ENCODE peak calls at places on chromosome 9, in ten cellular contexts. E is NCI-H1105, B is left lung, G is ELR, T is NCI-H2029 treated with DMSO at 0.1 percent for 48 hours, D is GM23248, O is mammary epithelial cell, N is transverse colon, Q is heart right ventricle, K is ACHN. H is an unnamed sample.

GRCh38 chr9:33840381-33840780 is 23.4 kb downstream of the UBE2R2 start:
- DNase-seq in G (no peak), B (no peak), E (no peak), K (no peak), Q (no peak), O (no peak), T (no peak), N (no peak), D (peak; percentile 49), H (no peak)

GRCh38 chr9:31733166-31733565 is 651.3 kb upstream of the ACO1 start:
- DNase-seq in E (no peak), B (no peak), N (no peak), D (no peak), Q (no peak), G (no peak), K (no peak), O (peak; percentile 71), T (no peak), H (no peak)

GRCh38 chr9:97703437-97704326 is 6.5 kb upstream of the XPA start:
- DNase-seq in G (peak; percentile 93), N (no peak), D (peak; percentile 95), K (peak; percentile 87), B (no peak), T (no peak), Q (no peak), E (no peak), O (peak; percentile 94), H (peak; percentile 72)

GRCh38 chr9:95126739-95127138 is 190.8 kb downstream of the FANCC start:
- DNase-seq in D (no peak), E (no peak), B (no peak), T (no peak), O (no peak), N (no peak), K (no peak), Q (no peak), G (no peak), H (no peak)

GRCh38 chr9:76756273-76756650 is 8.0 kb upstream of the PCA3 start:
- DNase-seq in O (peak; percentile 6), K (peak; percentile 6), Q (peak; percentile 20), T (peak; percentile 58), B (no peak), E (peak; percentile 70), N (peak; percentile 31), G (peak; percentile 35), D (peak; percentile 68), H (peak; percentile 44)

GRCh38 chr9:15696979-15697378 is 144.1 kb downstream of the CCDC171 start:
- DNase-seq in E (no peak), T (peak; percentile 18), Q (no peak), O (no peak), G (peak; percentile 28), K (no peak), D (peak; percentile 28), B (no peak), N (no peak), H (peak; percentile 29)

GRCh38 chr9:77848897-77849296 is 182.7 kb downstream of the GNAQ start:
- DNase-seq in D (peak; percentile 96), G (peak; percentile 90), K (peak; percentile 70), E (no peak), N (peak; percentile 36), Q (peak; percentile 23), T (no peak), O (peak; percentile 78), B (no peak), H (peak; percentile 77)

GRCh38 chr9:135244751-135245221 is 157.3 kb downstream of the OLFM1 start:
- DNase-seq in K (no peak), G (no peak), O (no peak), B (peak; percentile 76), Q (peak; percentile 41), E (peak; percentile 64), N (no peak), D (no peak), T (no peak), H (no peak)

GRCh38 chr9:121269030-121269887 is 1.3 kb downstream of the GSN start:
- DNase-seq in G (peak; percentile 51), B (no peak), K (no peak), O (peak; percentile 52), Q (no peak), D (peak; percentile 61), T (no peak), E (no peak), N (peak; percentile 72), H (peak; percentile 77)

GRCh38 chr9:98917691-98918487 is 25.8 kb upstream of the COL15A1 start:
- DNase-seq in T (no peak), D (no peak), B (no peak), G (no peak), K (no peak), E (no peak), N (no peak), Q (no peak), O (no peak), H (no peak)

GRCh38 chr9:127612993-127613954 is 1.2 kb downstream of the STXBP1 start:
- DNase-seq in K (peak; percentile 65), G (peak; percentile 87), D (peak; percentile 87), Q (peak; percentile 83), O (peak; percentile 84), T (no peak), B (peak; percentile 87), N (peak; percentile 54), E (peak; percentile 22), H (peak; percentile 79)

GRCh38 chr9:98796364-98797101 is at the start of gene ANKS6:
- DNase-seq in Q (peak; percentile 89), K (peak; percentile 79), T (no peak), E (peak; percentile 39), D (peak; percentile 90), O (peak; percentile 58), G (peak; percentile 85), B (peak; percentile 94), N (peak; percentile 89), H (peak; percentile 71)

GRCh38 chr9:137828527-137829259 is 48.9 kb upstream of the CACNA1B start:
- DNase-seq in T (no peak), Q (no peak), O (no peak), E (no peak), B (no peak), D (peak; percentile 37), K (peak; percentile 23), G (peak; percentile 17), N (no peak), H (peak; percentile 20)

GRCh38 chr9:72382405-72382804 is 17.4 kb upstream of the ZFAND5 start:
- DNase-seq in D (peak; percentile 52), B (no peak), O (no peak), N (no peak), K (no peak), Q (no peak), T (no peak), G (peak; percentile 44), E (no peak), H (no peak)

GRCh38 chr9:121916008-121916407 is 177.1 kb downstream of the TTLL11 start:
- DNase-seq in K (no peak), Q (no peak), T (no peak), N (no peak), B (no peak), G (peak; percentile 60), O (peak; percentile 33), E (no peak), D (peak; percentile 46), H (no peak)

GRCh38 chr9:121636411-121636865 is 15.0 kb upstream of the DAB2IP start:
- DNase-seq in B (peak; percentile 54), K (no peak), G (no peak), N (no peak), Q (no peak), E (no peak), T (no peak), D (peak; percentile 68), O (peak; percentile 84), H (no peak)

GRCh38 chr9:133787749-133788015 is 49.5 kb upstream of the SARDH start:
- DNase-seq in O (peak; percentile 8), Q (peak; percentile 30), N (peak; percentile 77), K (peak; percentile 2), B (peak; percentile 79), E (no peak), D (peak; percentile 15), G (peak; percentile 25), T (no peak), H (no peak)

GRCh38 chr9:117782931-117783788 is 79.0 kb downstream of the TLR4 start:
- DNase-seq in K (peak; percentile 66), Q (peak; percentile 52), T (peak; percentile 83), O (peak; percentile 71), D (peak; percentile 89), N (peak; percentile 77), E (peak; percentile 37), G (peak; percentile 32), B (peak; percentile 73), H (peak; percentile 66)

GRCh38 chr9:95927288-95928004 is 52.0 kb downstream of the ERCC6L2 start:
- DNase-seq in G (no peak), T (no peak), K (no peak), Q (no peak), D (no peak), N (no peak), E (no peak), B (no peak), O (no peak), H (no peak)

GRCh38 chr9:128162215-128163026 is 2.4 kb downstream of the BBLN start:
- DNase-seq in O (no peak), E (no peak), G (peak; percentile 29), D (peak; percentile 71), T (no peak), N (no peak), K (peak; percentile 60), B (no peak), Q (peak; percentile 70), H (peak; percentile 47)

GRCh38 chr9:112731971-112732370 is 14.1 kb upstream of the INIP start:
- DNase-seq in O (no peak), K (no peak), E (no peak), G (no peak), T (no peak), Q (no peak), N (peak; percentile 60), B (no peak), D (no peak), H (no peak)

GRCh38 chr9:126173401-126173800 is 153.2 kb upstream of the MVB12B start:
- DNase-seq in O (no peak), Q (no peak), D (no peak), G (no peak), N (no peak), T (no peak), K (no peak), E (no peak), B (peak; percentile 41), H (no peak)

GRCh38 chr9:129606161-129607025 is 14.5 kb downstream of the C9orf50 start:
- DNase-seq in N (no peak), O (no peak), B (no peak), D (no peak), K (no peak), Q (no peak), E (no peak), G (no peak), T (no peak), H (no peak)

GRCh38 chr9:28624771-28625170 is 1051.5 kb upstream of the C9orf72 start:
- DNase-seq in T (no peak), G (no peak), O (no peak), K (no peak), D (no peak), E (no peak), Q (no peak), N (no peak), B (no peak), H (peak; percentile 5)

GRCh38 chr9:125965421-125965820 is 218.2 kb downstream of the PBX3 start:
- DNase-seq in O (no peak), E (no peak), K (no peak), N (no peak), D (no peak), B (no peak), G (no peak), T (no peak), Q (no peak), H (no peak)

GRCh38 chr9:81193362-81194339 is 495.7 kb downstream of the TLE1 start:
- DNase-seq in E (peak; percentile 70), Q (no peak), D (no peak), O (no peak), N (no peak), G (no peak), B (no peak), K (no peak), T (peak; percentile 4), H (no peak)

GRCh38 chr9:14942037-14942436 is 31.8 kb upstream of the FREM1 start:
- DNase-seq in D (peak; percentile 8), K (no peak), O (no peak), G (no peak), E (no peak), Q (no peak), T (no peak), N (no peak), B (no peak), H (no peak)

GRCh38 chr9:136075134-136075841 is 19.8 kb downstream of the NACC2 start:
- DNase-seq in O (no peak), G (no peak), D (no peak), E (no peak), K (no peak), B (no peak), T (no peak), N (no peak), Q (no peak), H (no peak)